ENCODE peak calls at places on chromosomes 2 and 18, in five cellular contexts. G is bronchial epithelial cell, A is Calu3, W is H9, B is neural crest cell. E is an unnamed sample.

GRCh38 chr2:177235855-177236437 is 23.4 kb downstream of the HNRNPA3 start:
- DNase-seq in G (no peak), A (no peak), W (no peak), B (no peak), E (no peak)

GRCh38 chr2:110919738-110920137 is 187.4 kb downstream of the ACOXL start:
- DNase-seq in G (no peak), A (no peak), W (no peak), B (no peak), E (no peak)

GRCh38 chr18:9684901-9685738 is 23.0 kb upstream of the RAB31 start:
- DNase-seq in G (no peak), A (no peak), W (no peak), B (no peak), E (no peak)

GRCh38 chr18:45167631-45168225 is 447.5 kb upstream of the SLC14A2 start:
- DNase-seq in G (peak; percentile 61), A (no peak), W (no peak), B (no peak), E (no peak)

GRCh38 chr18:12906119-12906518 is 22.1 kb upstream of the PTPN2 start:
- DNase-seq in G (no peak), A (no peak), W (no peak), B (no peak), E (no peak)

GRCh38 chr2:99821572-99822369 is 320.6 kb downstream of the AFF3 start:
- DNase-seq in G (peak; percentile 41), A (no peak), W (no peak), B (no peak), E (no peak)

GRCh38 chr2:12210016-12210933 is 463.8 kb downstream of the LPIN1 start:
- DNase-seq in G (no peak), A (no peak), W (no peak), B (no peak), E (no peak)

GRCh38 chr2:69298261-69298660 is 88.8 kb downstream of the GFPT1 start:
- DNase-seq in G (peak; percentile 94), A (no peak), W (no peak), B (no peak), E (no peak)

GRCh38 chr2:191262436-191262835 is 17.2 kb downstream of the MYO1B start:
- DNase-seq in G (no peak), A (no peak), W (no peak), B (no peak), E (no peak)

GRCh38 chr2:24019729-24020128 is 9.8 kb downstream of the MFSD2B start:
- DNase-seq in G (no peak), A (no peak), W (no peak), B (no peak), E (no peak)

GRCh38 chr18:11909597-11910026 is 1.5 kb upstream of the MPPE1 start:
- DNase-seq in G (peak; percentile 83), A (no peak), W (no peak), B (no peak), E (no peak)

GRCh38 chr2:98908909-98909308 is 27.1 kb downstream of the CRACDL start:
- DNase-seq in G (peak; percentile 59), A (no peak), W (no peak), B (no peak), E (no peak)

GRCh38 chr2:237736783-237737182 is 61.8 kb upstream of the RBM44 start:
- DNase-seq in G (no peak), A (no peak), W (no peak), B (no peak), E (no peak)

GRCh38 chr2:145292166-145292565 is 772.2 kb upstream of the ZEB2 start:
- DNase-seq in G (peak; percentile 70), A (no peak), W (no peak), B (no peak), E (no peak)

GRCh38 chr2:197500503-197501179 is 462 bp downstream of the HSPE1 start:
- DNase-seq in G (peak; percentile 25), A (no peak), W (no peak), B (no peak), E (no peak)

GRCh38 chr2:197498937-197499593 is 575 bp downstream of the HSPD1 start:
- DNase-seq in G (peak; percentile 29), A (peak; percentile 36), W (peak; percentile 58), B (peak; percentile 45), E (peak; percentile 52)

GRCh38 chr2:197498627-197498936 is 1.1 kb downstream of the HSPD1 start:
- DNase-seq in G (no peak), A (no peak), W (no peak), B (no peak), E (no peak)

GRCh38 chr2:197502201-197502600 is 2.0 kb downstream of the HSPE1 start:
- DNase-seq in G (no peak), A (no peak), W (no peak), B (no peak), E (no peak)

DNA sequence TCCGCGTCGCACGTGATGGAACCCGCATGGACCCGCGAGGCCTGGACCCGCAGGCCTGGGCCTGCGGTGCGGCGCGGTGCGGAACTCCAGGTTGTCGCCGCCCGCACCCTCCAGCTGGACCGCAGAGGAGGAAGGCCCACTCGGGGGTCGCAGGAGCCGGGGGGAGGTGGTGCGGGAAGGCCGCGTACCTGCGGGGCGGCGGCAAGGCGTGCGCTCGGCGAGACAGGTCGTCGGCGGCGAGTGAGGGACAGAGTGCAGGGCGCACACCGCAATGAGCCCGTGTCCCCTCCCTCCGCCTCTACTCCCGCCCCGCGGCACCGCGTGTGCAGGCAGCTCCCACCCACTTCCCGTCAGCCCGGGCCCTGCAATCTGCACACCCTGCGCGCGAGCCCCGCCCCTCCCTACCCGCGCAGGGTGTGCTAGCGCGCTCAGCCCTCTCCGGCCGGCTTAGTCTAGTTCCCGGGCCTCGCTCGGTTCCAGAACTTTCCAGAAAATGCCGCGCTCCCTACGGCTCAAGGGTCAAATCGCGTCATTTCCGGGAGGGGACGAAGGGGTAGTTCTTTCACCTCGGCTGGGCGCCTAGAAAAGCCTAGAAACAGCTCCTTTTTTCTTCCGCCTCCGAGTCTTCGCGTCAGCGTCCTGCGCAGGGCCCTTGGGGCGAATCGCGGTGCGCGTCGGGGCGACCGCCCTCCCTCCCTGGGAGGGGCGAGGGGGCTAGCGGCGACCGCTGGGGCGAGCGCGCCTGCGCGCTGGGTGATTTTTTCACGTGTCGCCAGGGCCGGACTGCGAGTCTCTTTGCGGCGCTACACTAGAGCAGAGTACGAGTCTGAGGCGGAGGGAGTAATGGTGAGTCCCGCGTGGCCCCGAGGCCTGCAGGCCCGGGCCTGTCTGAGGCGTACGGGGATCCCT is at the start of the genes HSPD1 and HSPE1:
- DNase-seq in G (peak; percentile 95), A (peak; percentile 98), W (peak; percentile 98), B (peak; percentile 94), E (peak; percentile 92)
- TF ChIP-seq CTCF in G (no peak), A (no peak), W (no peak), B (no peak), E (no peak)

DNA sequence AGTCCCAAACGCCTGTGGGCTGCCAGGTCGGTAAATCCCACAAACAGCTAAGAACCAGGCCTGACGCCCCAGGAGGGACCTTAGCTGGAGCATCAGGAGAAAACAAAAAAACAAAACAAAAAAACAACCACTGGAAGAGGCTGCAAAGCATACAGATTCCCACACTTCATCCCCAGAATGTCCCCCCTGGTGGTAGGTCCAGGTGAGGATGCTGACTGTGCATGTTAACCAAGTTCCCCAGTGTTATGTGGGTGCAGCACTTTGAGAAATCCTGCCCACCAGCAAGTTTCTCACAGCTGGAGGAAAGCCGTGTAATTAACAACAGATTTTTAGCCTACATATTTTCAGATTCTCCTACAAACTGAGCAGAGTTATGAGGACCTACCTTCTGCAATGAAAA is 15.1 kb downstream of the ST3GAL5 start:
- DNase-seq in G (no peak), A (peak; percentile 10), W (no peak), B (no peak), E (no peak)
- TF ChIP-seq CTCF in G (peak; percentile 20), A (no peak), W (peak; percentile 53), B (peak; percentile 42), E (peak; percentile 42)

DNA sequence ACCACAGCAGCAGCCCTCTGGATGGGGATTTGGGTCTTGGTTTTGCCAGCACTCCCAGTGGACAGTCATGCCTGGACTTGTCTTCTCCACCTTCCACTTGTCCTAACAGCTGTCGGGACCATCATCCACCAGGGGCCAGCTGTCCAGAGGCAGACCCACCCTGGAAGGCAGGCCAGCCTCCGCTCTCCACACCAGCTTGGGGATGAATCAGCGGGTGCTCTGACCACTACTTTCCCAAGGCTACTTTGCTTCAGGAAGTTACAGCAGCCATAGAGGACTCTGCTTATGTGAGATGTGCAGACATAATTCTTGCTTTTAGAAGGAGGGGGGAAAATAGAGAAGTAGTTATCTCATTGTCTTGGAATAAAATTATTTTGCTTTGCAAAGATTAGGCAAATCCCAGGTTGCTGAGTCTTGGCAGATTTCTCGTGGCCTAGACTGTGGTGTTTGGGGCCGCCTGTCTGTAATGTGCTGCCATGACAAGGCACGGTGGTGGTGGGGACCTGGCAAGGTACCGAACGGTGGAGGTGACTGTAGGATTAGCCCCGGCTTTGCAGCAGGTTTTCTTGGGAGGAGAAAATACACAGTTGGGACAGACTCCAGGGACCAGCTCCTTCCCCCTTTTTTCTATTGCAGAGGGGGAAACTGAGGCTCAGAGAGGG is 148.7 kb downstream of the AGAP1 start:
- DNase-seq in G (peak; percentile 21), A (no peak), W (no peak), B (no peak), E (no peak)
- TF ChIP-seq CTCF in G (no peak), A (no peak), W (peak; percentile 30), B (no peak), E (no peak)

DNA sequence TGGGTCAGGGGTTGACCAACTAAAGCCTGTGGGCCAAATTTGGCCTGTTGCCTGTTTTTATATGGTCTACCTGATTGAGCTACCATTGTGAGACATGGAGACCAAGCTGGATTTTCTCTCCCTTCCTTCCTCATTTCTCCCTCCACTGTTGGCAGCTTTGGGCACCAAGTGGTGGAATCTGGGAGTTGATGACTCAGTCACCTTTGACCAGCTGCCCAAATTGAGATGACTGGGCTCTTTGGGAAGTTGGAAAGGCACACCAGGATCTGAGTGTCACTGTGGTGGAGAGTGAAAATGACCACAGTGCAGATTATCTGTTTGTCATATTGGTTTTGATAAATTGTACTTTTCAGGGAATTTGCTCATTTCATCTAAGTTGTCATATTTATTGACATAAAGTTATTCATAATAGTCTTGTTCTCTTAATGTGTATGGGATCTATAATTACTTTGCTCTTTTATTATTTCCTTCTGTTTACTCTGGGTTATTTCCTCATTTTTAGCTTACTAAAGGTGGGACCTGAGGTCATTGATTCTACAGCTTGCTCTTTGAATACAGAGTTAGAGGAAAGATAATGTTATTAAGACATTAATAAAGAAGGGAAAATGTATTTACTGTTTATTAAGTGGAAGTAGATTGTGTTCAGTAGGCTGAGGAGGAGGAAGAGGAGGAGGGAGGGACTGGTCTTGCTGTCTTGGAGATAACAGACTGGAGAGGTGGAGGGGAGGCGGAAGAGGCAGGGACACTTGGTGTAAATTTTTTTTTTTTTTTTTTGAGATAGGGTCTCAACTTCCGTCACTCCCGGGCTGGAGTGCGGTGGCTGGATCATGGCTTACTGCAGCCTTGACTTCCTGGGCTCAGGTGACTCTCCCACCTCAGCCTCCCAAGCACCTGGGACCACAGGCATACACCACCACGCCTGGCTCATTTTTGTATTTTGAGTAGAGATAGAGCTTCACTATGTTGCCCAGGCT is 31.8 kb downstream of the AGFG1 start:
- DNase-seq in G (peak; percentile 67), A (peak; percentile 69), W (no peak), B (no peak), E (no peak)
- TF ChIP-seq CTCF in G (no peak), A (no peak), W (no peak), B (no peak), E (no peak)

GRCh38 chr2:37414470-37414949 is 70.1 kb downstream of the QPCT start:
- DNase-seq in G (peak; percentile 62), A (no peak), W (no peak), B (no peak), E (no peak)
- TF ChIP-seq CTCF in G (peak; percentile 78), A (peak; percentile 54), W (peak; percentile 86), B (peak; percentile 88), E (peak; percentile 90)

E was measured in progenitor cell of endocrine pancreas.